ENCODE peak calls at places on chromosome 1, in six cellular contexts. One of them, this sample, is unnamed.

GRCh38 chr1:168179411-168180147 is 817 bp downstream of the TIPRL start:
- DNase-seq in cardiac fibroblast: peak; percentile 31
- DNase-seq in choroid plexus epithelial cell: peak; percentile 45
- DNase-seq in heart left ventricle: no peak
- DNase-seq in astrocyte of the spinal cord: no peak
- DNase-seq in sigmoid colon: no peak
- DNase-seq in this sample: peak; percentile 47

GRCh38 chr1:245963649-245964048 is 543.4 kb downstream of the SMYD3 start:
- DNase-seq in cardiac fibroblast: no peak
- DNase-seq in choroid plexus epithelial cell: no peak
- DNase-seq in heart left ventricle: no peak
- DNase-seq in astrocyte of the spinal cord: no peak
- DNase-seq in sigmoid colon: no peak
- DNase-seq in this sample: no peak

GRCh38 chr1:217953922-217954321 is 322.8 kb downstream of the SPATA17 start:
- DNase-seq in cardiac fibroblast: no peak
- DNase-seq in choroid plexus epithelial cell: no peak
- DNase-seq in heart left ventricle: no peak
- DNase-seq in astrocyte of the spinal cord: no peak
- DNase-seq in sigmoid colon: no peak
- DNase-seq in this sample: no peak

GRCh38 chr1:7644906-7645750 is 126.0 kb upstream of the VAMP3 start:
- DNase-seq in cardiac fibroblast: peak; percentile 10
- DNase-seq in choroid plexus epithelial cell: no peak
- DNase-seq in heart left ventricle: peak; percentile 86
- DNase-seq in astrocyte of the spinal cord: no peak
- DNase-seq in sigmoid colon: no peak
- DNase-seq in this sample: no peak

GRCh38 chr1:215146252-215146975 is 63.9 kb downstream of the KCNK2 start:
- DNase-seq in cardiac fibroblast: peak; percentile 61
- DNase-seq in choroid plexus epithelial cell: peak; percentile 73
- DNase-seq in heart left ventricle: no peak
- DNase-seq in astrocyte of the spinal cord: peak; percentile 65
- DNase-seq in sigmoid colon: no peak
- DNase-seq in this sample: peak; percentile 60

GRCh38 chr1:243708210-243708609 is 141.8 kb downstream of the AKT3 start:
- DNase-seq in cardiac fibroblast: peak; percentile 48
- DNase-seq in choroid plexus epithelial cell: peak; percentile 42
- DNase-seq in heart left ventricle: no peak
- DNase-seq in astrocyte of the spinal cord: peak; percentile 28
- DNase-seq in sigmoid colon: no peak
- DNase-seq in this sample: peak; percentile 42

GRCh38 chr1:62103880-62104279 is 90.8 kb upstream of the L1TD1 start:
- DNase-seq in cardiac fibroblast: no peak
- DNase-seq in choroid plexus epithelial cell: no peak
- DNase-seq in heart left ventricle: no peak
- DNase-seq in astrocyte of the spinal cord: no peak
- DNase-seq in sigmoid colon: no peak
- DNase-seq in this sample: no peak

GRCh38 chr1:85580046-85580411 is 532 bp upstream of the CCN1 start:
- DNase-seq in cardiac fibroblast: peak; percentile 77
- DNase-seq in choroid plexus epithelial cell: peak; percentile 82
- DNase-seq in heart left ventricle: peak; percentile 31
- DNase-seq in astrocyte of the spinal cord: peak; percentile 79
- DNase-seq in sigmoid colon: peak; percentile 77
- DNase-seq in this sample: peak; percentile 81

GRCh38 chr1:206551985-206552325 is 44.6 kb downstream of the RASSF5 start:
- DNase-seq in cardiac fibroblast: no peak
- DNase-seq in choroid plexus epithelial cell: no peak
- DNase-seq in heart left ventricle: no peak
- DNase-seq in astrocyte of the spinal cord: no peak
- DNase-seq in sigmoid colon: no peak
- DNase-seq in this sample: no peak

DNA sequence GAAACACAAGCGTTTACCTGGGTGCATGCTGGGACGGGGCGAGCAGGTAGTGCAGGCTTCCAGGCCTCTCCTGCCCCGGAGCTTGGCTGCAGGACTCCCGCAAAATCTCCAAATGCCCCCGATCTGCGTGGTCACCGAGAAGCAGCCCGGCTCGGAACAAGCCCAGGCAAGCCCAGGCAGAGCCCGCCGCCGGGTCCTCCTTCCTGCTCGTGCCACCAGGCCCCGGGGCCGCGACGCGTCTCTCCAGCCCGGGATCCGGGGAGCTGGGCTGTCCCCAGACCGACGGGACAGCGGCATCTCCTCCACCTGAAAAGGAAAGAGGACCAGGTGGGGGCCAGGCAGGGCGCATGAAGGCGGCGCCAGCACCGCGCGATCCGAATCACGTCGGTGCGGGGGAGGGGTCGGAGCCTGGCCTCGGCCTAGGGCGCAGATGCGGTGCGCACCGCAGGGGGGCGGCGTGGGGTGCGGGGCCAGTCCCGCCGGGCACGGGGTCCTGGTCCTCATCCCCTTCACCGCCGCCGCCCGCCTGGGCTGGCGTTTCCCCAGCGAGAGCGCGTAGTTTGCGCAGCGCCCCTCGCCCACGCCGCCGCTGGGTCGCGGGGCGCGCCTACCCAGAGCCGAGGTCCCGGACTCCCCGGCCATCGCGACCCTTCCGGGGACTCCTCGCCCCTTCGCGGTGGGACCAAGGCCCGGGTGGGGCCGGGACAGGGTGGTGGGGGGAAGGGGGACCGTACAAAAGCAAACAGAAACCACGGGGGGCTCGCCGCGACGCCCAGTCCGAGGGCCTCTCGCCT is 52.4 kb upstream of the H6PD start:
- DNase-seq in cardiac fibroblast: peak; percentile 64
- DNase-seq in choroid plexus epithelial cell: peak; percentile 55
- DNase-seq in heart left ventricle: peak; percentile 54
- DNase-seq in astrocyte of the spinal cord: peak; percentile 42
- DNase-seq in sigmoid colon: no peak
- DNase-seq in this sample: peak; percentile 46
- H3K4me3 ChIP-seq in cardiac fibroblast: peak overlapping the region; percentile 80
- H3K4me3 ChIP-seq in choroid plexus epithelial cell: peak overlapping the region; percentile 82
- H3K4me3 ChIP-seq in heart left ventricle: peak overlapping the region; percentile 77
- H3K4me3 ChIP-seq in astrocyte of the spinal cord: peak overlapping the region; percentile 62
- H3K4me3 ChIP-seq in sigmoid colon: peak overlapping the region; percentile 53
- H3K4me3 ChIP-seq in this sample: peak overlapping the region; percentile 95

DNA sequence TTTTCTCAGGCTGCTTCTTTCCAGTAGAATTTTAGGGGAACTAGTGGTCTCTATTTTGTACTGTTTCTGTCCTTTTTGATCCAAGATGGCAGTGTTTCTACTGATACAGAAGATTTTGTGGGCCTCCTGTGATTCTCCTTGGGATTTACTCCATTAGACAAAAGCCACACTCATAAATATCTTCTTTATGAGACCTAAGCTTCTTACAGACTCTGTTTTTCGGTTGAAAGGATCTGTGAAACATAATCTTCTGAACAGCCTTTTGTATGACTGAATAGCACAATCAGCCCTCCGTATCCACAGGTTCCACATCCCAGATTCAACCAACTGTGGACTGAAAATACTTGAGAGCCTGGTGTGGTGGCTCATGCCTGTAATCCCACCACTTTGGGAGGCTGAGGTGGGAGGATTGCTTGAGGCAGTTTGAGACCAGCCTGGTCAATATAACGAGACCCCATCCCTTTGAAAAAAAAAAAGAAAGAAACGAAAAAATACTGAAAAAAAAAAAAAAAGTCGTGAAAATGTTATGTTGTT is 10.8 kb upstream of the PSMD4 start:
- DNase-seq in cardiac fibroblast: no peak
- DNase-seq in choroid plexus epithelial cell: no peak
- DNase-seq in heart left ventricle: no peak
- DNase-seq in astrocyte of the spinal cord: no peak
- DNase-seq in sigmoid colon: no peak
- DNase-seq in this sample: no peak
- TF ChIP-seq CTCF in cardiac fibroblast: no peak
- TF ChIP-seq CTCF in choroid plexus epithelial cell: no peak
- TF ChIP-seq CTCF in heart left ventricle: no peak
- TF ChIP-seq CTCF in astrocyte of the spinal cord: no peak
- TF ChIP-seq CTCF in sigmoid colon: no peak
- TF ChIP-seq CTCF in this sample: no peak

GRCh38 chr1:223331929-223332328 is 32.0 kb downstream of the SUSD4 start:
- DNase-seq in cardiac fibroblast: no peak
- DNase-seq in choroid plexus epithelial cell: peak; percentile 35
- DNase-seq in heart left ventricle: no peak
- DNase-seq in astrocyte of the spinal cord: peak; percentile 53
- DNase-seq in sigmoid colon: no peak
- DNase-seq in this sample: peak; percentile 51
- H3K4me3 ChIP-seq in cardiac fibroblast: no peak overlapping the region
- H3K4me3 ChIP-seq in choroid plexus epithelial cell: no peak overlapping the region
- H3K4me3 ChIP-seq in heart left ventricle: no peak overlapping the region
- H3K4me3 ChIP-seq in astrocyte of the spinal cord: no peak overlapping the region
- H3K4me3 ChIP-seq in sigmoid colon: no peak overlapping the region
- H3K4me3 ChIP-seq in this sample: no peak overlapping the region

GRCh38 chr1:159056069-159056698 is 20.4 kb downstream of the AIM2 start:
- DNase-seq in cardiac fibroblast: no peak
- DNase-seq in choroid plexus epithelial cell: peak; percentile 18
- DNase-seq in heart left ventricle: no peak
- DNase-seq in astrocyte of the spinal cord: no peak
- DNase-seq in sigmoid colon: no peak
- DNase-seq in this sample: no peak
- TF ChIP-seq CTCF in cardiac fibroblast: peak; percentile 13
- TF ChIP-seq CTCF in choroid plexus epithelial cell: peak; percentile 25
- TF ChIP-seq CTCF in heart left ventricle: no peak
- TF ChIP-seq CTCF in astrocyte of the spinal cord: no peak
- TF ChIP-seq CTCF in sigmoid colon: no peak
- TF ChIP-seq CTCF in this sample: no peak

GRCh38 chr1:19315378-19316206 is 3.5 kb downstream of the SLC66A1 start:
- DNase-seq in cardiac fibroblast: peak; percentile 42
- DNase-seq in choroid plexus epithelial cell: peak; percentile 57
- DNase-seq in heart left ventricle: no peak
- DNase-seq in astrocyte of the spinal cord: no peak
- DNase-seq in sigmoid colon: peak; percentile 57
- DNase-seq in this sample: peak; percentile 31
- H3K4me3 ChIP-seq in cardiac fibroblast: no peak overlapping the region
- H3K4me3 ChIP-seq in choroid plexus epithelial cell: no peak overlapping the region
- H3K4me3 ChIP-seq in heart left ventricle: no peak overlapping the region
- H3K4me3 ChIP-seq in astrocyte of the spinal cord: no peak overlapping the region
- H3K4me3 ChIP-seq in sigmoid colon: no peak overlapping the region
- H3K4me3 ChIP-seq in this sample: no peak overlapping the region

DNA sequence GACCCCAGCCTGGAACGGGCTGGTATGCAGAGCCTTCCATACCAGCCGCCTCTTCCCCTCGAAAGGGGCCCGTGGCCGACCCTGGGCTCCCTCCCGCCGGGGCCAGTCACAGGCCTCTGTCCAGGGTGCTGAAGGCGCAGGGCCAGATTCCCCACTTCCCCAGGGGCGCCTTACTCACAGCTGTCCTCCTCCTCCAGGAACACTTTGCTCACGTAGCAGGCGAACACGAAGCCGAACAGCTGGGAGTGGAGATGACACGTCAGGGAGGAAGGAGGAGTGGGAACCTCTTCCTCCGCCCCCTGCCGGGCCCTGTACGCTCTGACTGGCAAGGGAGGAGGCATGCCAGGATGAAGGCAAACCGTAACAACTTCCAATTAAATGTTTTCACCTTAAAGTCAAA is 57.3 kb downstream of the NKAIN1 start:
- DNase-seq in cardiac fibroblast: peak; percentile 92
- DNase-seq in choroid plexus epithelial cell: peak; percentile 94
- DNase-seq in heart left ventricle: peak; percentile 87
- DNase-seq in astrocyte of the spinal cord: peak; percentile 84
- DNase-seq in sigmoid colon: peak; percentile 74
- DNase-seq in this sample: peak; percentile 87
- TF ChIP-seq CTCF in cardiac fibroblast: peak; percentile 62
- TF ChIP-seq CTCF in choroid plexus epithelial cell: peak; percentile 42
- TF ChIP-seq CTCF in heart left ventricle: peak; percentile 16
- TF ChIP-seq CTCF in astrocyte of the spinal cord: peak; percentile 30
- TF ChIP-seq CTCF in sigmoid colon: no peak
- TF ChIP-seq CTCF in this sample: peak; percentile 57

DNA sequence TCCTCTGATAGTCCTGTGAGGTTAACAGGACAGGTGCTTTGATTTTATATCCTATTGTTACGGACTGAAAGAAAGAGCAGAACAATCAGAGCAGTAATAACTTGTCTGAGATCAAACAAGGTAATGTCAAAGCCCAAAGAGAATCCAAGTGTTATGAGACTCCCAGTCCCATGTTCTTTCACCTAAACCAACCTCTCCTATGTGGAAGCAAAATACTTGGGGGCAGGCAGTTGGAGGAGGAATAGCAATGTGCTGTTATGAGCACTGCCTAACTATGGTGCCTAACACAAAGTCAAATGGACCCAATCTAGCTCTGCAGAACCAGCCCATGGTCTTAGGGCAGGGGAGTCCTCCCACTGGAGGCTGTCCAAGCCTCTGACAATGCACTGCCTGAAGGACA is 28.1 kb downstream of the ACBD3 start:
- DNase-seq in cardiac fibroblast: no peak
- DNase-seq in choroid plexus epithelial cell: no peak
- DNase-seq in heart left ventricle: no peak
- DNase-seq in astrocyte of the spinal cord: no peak
- DNase-seq in sigmoid colon: no peak
- DNase-seq in this sample: no peak
- H3K4me3 ChIP-seq in cardiac fibroblast: no peak overlapping the region
- H3K4me3 ChIP-seq in choroid plexus epithelial cell: no peak overlapping the region
- H3K4me3 ChIP-seq in heart left ventricle: no peak overlapping the region
- H3K4me3 ChIP-seq in astrocyte of the spinal cord: no peak overlapping the region
- H3K4me3 ChIP-seq in sigmoid colon: no peak overlapping the region
- H3K4me3 ChIP-seq in this sample: no peak overlapping the region